ENCODE peak calls at places on chromosomes 11 and 22, in nine cellular contexts. One of them, this sample, is unnamed.

GRCh38 chr11:10379433-10379832 is 74.6 kb downstream of the ADM start:
- DNase-seq in suprapubic skin: no peak
- DNase-seq in body of pancreas: no peak
- DNase-seq in ovary: no peak
- DNase-seq in heart left ventricle: no peak
- DNase-seq in uterus: no peak
- DNase-seq in K562: no peak
- DNase-seq in erythroblast: no peak
- DNase-seq in endothelial cell of umbilical vein: no peak
- DNase-seq in this sample: no peak

GRCh38 chr11:78197816-78198215 is 9.1 kb downstream of the USP35 start:
- DNase-seq in endothelial cell of umbilical vein: no peak
- DNase-seq in erythroblast: no peak
- DNase-seq in body of pancreas: no peak
- DNase-seq in suprapubic skin: no peak
- DNase-seq in ovary: peak; percentile 32
- DNase-seq in heart left ventricle: no peak
- DNase-seq in K562: peak; percentile 37
- DNase-seq in uterus: no peak
- DNase-seq in this sample: no peak

GRCh38 chr11:34204396-34205279 is 99.2 kb downstream of the NAT10 start:
- DNase-seq in suprapubic skin: no peak
- DNase-seq in heart left ventricle: no peak
- DNase-seq in uterus: no peak
- DNase-seq in body of pancreas: no peak
- DNase-seq in ovary: no peak
- DNase-seq in endothelial cell of umbilical vein: no peak
- DNase-seq in erythroblast: no peak
- DNase-seq in K562: no peak
- DNase-seq in this sample: peak; percentile 84

GRCh38 chr11:69054397-69055211 is 5.9 kb downstream of the TPCN2 start:
- DNase-seq in heart left ventricle: peak; percentile 51
- DNase-seq in erythroblast: no peak
- DNase-seq in uterus: no peak
- DNase-seq in ovary: no peak
- DNase-seq in K562: no peak
- DNase-seq in endothelial cell of umbilical vein: no peak
- DNase-seq in suprapubic skin: no peak
- DNase-seq in body of pancreas: no peak
- DNase-seq in this sample: no peak

GRCh38 chr11:445765-446588 is 4.1 kb upstream of the PTDSS2 start:
- DNase-seq in erythroblast: no peak
- DNase-seq in suprapubic skin: no peak
- DNase-seq in ovary: no peak
- DNase-seq in uterus: no peak
- DNase-seq in body of pancreas: no peak
- DNase-seq in K562: no peak
- DNase-seq in heart left ventricle: peak; percentile 56
- DNase-seq in endothelial cell of umbilical vein: no peak
- DNase-seq in this sample: no peak

GRCh38 chr11:117230981-117231636 is 764 bp downstream of the PCSK7 start:
- DNase-seq in endothelial cell of umbilical vein: no peak
- DNase-seq in heart left ventricle: no peak
- DNase-seq in suprapubic skin: peak; percentile 52
- DNase-seq in uterus: no peak
- DNase-seq in erythroblast: peak; percentile 29
- DNase-seq in body of pancreas: no peak
- DNase-seq in ovary: no peak
- DNase-seq in K562: no peak
- DNase-seq in this sample: no peak

GRCh38 chr11:126341760-126342161 is 13.7 kb upstream of the ST3GAL4 start:
- DNase-seq in ovary: peak; percentile 26
- DNase-seq in K562: no peak
- DNase-seq in uterus: no peak
- DNase-seq in erythroblast: peak; percentile 57
- DNase-seq in suprapubic skin: no peak
- DNase-seq in endothelial cell of umbilical vein: peak; percentile 31
- DNase-seq in body of pancreas: no peak
- DNase-seq in heart left ventricle: no peak
- DNase-seq in this sample: peak; percentile 33

GRCh38 chr11:67031791-67032561 is 9.0 kb downstream of the SYT12 start:
- DNase-seq in ovary: no peak
- DNase-seq in suprapubic skin: no peak
- DNase-seq in uterus: no peak
- DNase-seq in erythroblast: no peak
- DNase-seq in endothelial cell of umbilical vein: no peak
- DNase-seq in heart left ventricle: no peak
- DNase-seq in body of pancreas: no peak
- DNase-seq in K562: no peak
- DNase-seq in this sample: no peak

GRCh38 chr11:890794-891600 is 19.6 kb downstream of the CHID1 start:
- DNase-seq in body of pancreas: no peak
- DNase-seq in suprapubic skin: no peak
- DNase-seq in K562: no peak
- DNase-seq in heart left ventricle: no peak
- DNase-seq in erythroblast: no peak
- DNase-seq in endothelial cell of umbilical vein: no peak
- DNase-seq in ovary: no peak
- DNase-seq in uterus: no peak
- DNase-seq in this sample: no peak

DNA sequence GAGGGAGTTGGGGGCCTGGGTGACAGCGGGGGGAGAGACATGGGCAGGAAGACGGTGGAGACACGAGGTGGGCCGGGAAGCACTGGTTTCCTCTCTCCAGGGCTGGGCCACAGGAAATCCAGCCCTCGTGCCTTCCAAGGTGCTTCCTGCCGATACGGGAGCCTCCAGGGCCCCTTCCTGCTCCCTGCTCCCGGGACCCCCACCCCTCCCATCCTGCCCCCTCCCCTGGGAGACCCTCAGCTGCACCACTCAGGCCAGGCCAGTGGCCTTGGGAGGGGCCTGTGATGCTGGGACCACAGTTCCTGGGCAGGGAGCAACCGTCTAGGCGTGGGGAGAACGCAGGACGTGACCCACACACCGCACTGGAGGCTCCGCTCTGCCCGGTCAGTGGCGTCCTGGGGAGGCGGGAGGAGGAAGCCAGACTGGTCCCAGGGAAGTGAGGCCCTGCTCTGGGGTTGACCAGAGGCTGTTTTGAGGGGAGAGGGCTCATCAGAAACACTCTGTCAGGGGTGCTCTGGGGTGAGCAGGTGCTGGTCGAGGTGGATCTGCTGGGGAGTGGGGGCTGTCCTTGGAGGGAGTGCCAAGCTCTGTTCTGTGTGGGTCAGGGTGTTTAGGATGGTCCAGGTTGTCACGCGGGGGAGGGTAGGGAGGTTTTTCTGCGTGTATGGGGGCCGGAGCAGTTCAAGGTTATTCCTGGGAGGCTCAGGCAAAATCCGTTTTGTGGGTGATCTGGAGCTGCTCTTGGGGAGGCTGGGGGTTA is at the start of gene SHANK3:
- DNase-seq in suprapubic skin: no peak
- DNase-seq in body of pancreas: peak; percentile 33
- DNase-seq in uterus: peak; percentile 80
- DNase-seq in erythroblast: no peak
- DNase-seq in endothelial cell of umbilical vein: peak; percentile 92
- DNase-seq in ovary: no peak
- DNase-seq in K562: no peak
- DNase-seq in heart left ventricle: peak; percentile 86
- DNase-seq in this sample: no peak
- TF ChIP-seq POLR2A in suprapubic skin: no peak
- TF ChIP-seq POLR2A in body of pancreas: no peak
- TF ChIP-seq POLR2A in uterus: no peak
- TF ChIP-seq POLR2A in erythroblast: no peak
- TF ChIP-seq POLR2A in endothelial cell of umbilical vein: peak; percentile 96
- TF ChIP-seq POLR2A in ovary: no peak
- TF ChIP-seq POLR2A in K562: no peak
- TF ChIP-seq POLR2A in heart left ventricle: no peak
- TF ChIP-seq POLR2A in this sample: no peak

DNA sequence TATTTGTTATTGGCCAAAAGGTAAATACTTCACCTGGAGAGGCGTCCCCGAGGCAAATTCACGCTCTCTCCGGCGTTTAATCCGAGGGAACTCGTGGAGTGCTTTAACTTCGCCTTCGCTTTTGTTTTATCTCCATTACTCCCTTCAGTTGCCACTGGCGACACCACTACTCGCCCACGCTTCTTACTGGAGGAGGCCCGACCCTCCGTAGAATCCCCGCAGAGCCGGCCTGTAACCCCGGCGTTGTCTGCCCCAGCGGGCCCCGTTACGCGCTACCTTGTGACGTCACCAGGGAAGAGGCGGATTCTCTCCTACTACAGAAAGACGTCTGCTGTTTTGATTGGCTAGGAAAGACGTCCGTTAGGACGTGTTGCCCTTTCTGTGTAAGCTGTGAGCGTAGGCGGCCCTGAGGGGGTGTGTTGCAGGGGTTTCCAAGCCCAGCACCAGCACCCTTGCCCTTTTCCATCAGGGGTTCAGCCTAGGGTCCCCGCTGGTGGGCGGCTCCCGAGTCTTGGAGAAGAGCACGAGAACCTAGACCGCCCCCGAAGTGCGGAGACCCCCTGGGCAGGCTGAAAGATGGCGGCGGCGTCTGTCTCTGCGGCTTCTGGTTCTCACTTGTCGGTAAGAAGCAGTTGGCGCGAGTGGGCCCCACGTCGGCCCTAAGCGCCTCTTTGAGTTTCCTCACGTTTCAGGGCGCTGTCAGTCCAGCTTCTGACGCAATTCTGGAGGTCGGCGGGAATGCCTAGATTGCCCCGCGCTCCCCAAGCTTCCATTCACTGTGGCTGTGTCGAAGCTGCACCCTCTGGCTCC is at the start of gene CEP57:
- DNase-seq in heart left ventricle: peak; percentile 95
- DNase-seq in ovary: peak; percentile 92
- DNase-seq in K562: peak; percentile 87
- DNase-seq in erythroblast: peak; percentile 98
- DNase-seq in endothelial cell of umbilical vein: peak; percentile 97
- DNase-seq in body of pancreas: peak; percentile 95
- DNase-seq in suprapubic skin: peak; percentile 98
- DNase-seq in uterus: peak; percentile 98
- DNase-seq in this sample: peak; percentile 49
- TF ChIP-seq POLR2A in heart left ventricle: no peak
- TF ChIP-seq POLR2A in ovary: peak; percentile 73
- TF ChIP-seq POLR2A in K562: peak; percentile 92
- TF ChIP-seq POLR2A in erythroblast: peak; percentile 95
- TF ChIP-seq POLR2A in endothelial cell of umbilical vein: peak; percentile 79
- TF ChIP-seq POLR2A in body of pancreas: peak; percentile 28
- TF ChIP-seq POLR2A in suprapubic skin: peak; percentile 48
- TF ChIP-seq POLR2A in uterus: peak; percentile 84
- TF ChIP-seq POLR2A in this sample: peak; percentile 24

DNA sequence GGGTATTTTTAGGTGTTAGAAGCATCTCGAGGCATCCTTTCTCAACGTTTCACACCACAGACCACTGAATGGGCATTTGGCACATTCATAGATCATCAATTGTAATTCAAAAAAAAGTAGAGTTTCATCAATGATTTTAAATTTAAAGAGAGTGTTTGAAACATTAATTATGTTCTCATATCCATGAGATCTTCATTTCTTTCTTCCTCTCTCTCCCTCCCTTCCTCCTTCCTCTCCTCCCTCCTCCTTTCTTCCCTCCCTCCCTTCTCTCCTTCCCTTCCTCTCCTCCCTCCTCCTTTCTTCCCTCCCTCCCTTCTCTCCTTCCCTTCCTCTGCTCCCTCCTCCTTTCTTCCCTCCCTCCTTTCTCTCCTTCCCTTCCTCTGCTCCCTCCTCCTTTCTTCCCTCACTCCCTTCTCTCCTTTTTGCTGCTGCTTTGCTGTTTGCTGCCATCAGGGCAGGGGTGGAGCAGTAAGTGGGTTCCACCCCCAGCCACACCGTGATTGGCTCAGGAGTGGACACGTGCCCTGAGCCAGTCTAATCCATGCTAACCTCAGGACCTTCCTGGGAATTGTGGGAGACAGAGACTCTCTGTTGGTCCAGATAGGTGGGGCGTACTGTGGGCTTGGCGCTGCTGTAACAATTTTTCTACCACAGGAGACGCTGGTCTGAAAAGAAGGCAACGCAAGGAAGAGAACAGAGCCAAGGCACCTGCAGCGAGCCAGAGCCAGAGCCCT is 33.8 kb upstream of the APOBEC3A start:
- DNase-seq in suprapubic skin: no peak
- DNase-seq in body of pancreas: peak; percentile 81
- DNase-seq in erythroblast: no peak
- DNase-seq in endothelial cell of umbilical vein: peak; percentile 76
- DNase-seq in ovary: peak; percentile 83
- DNase-seq in K562: peak; percentile 81
- DNase-seq in heart left ventricle: peak; percentile 77
- DNase-seq in uterus: peak; percentile 81
- DNase-seq in this sample: peak; percentile 79
- TF ChIP-seq POLR2A in suprapubic skin: no peak
- TF ChIP-seq POLR2A in body of pancreas: no peak
- TF ChIP-seq POLR2A in erythroblast: no peak
- TF ChIP-seq POLR2A in endothelial cell of umbilical vein: no peak
- TF ChIP-seq POLR2A in ovary: no peak
- TF ChIP-seq POLR2A in K562: no peak
- TF ChIP-seq POLR2A in heart left ventricle: no peak
- TF ChIP-seq POLR2A in uterus: peak; percentile 47
- TF ChIP-seq POLR2A in this sample: peak; percentile 25

GRCh38 chr11:3866206-3866605 is 10.7 kb downstream of the STIM1 start:
- DNase-seq in K562: no peak
- DNase-seq in heart left ventricle: no peak
- DNase-seq in endothelial cell of umbilical vein: no peak
- DNase-seq in ovary: no peak
- DNase-seq in erythroblast: peak; percentile 73
- DNase-seq in suprapubic skin: no peak
- DNase-seq in body of pancreas: no peak
- DNase-seq in uterus: no peak
- DNase-seq in this sample: no peak

GRCh38 chr11:3861698-3862097 is 6.2 kb downstream of the STIM1 start:
- DNase-seq in heart left ventricle: no peak
- DNase-seq in suprapubic skin: no peak
- DNase-seq in uterus: no peak
- DNase-seq in K562: no peak
- DNase-seq in ovary: no peak
- DNase-seq in endothelial cell of umbilical vein: no peak
- DNase-seq in erythroblast: no peak
- DNase-seq in body of pancreas: no peak
- DNase-seq in this sample: no peak

GRCh38 chr11:3865388-3866193 is 10.1 kb downstream of the STIM1 start:
- DNase-seq in uterus: no peak
- DNase-seq in body of pancreas: no peak
- DNase-seq in K562: no peak
- DNase-seq in heart left ventricle: no peak
- DNase-seq in ovary: no peak
- DNase-seq in erythroblast: peak; percentile 67
- DNase-seq in endothelial cell of umbilical vein: peak; percentile 85
- DNase-seq in suprapubic skin: no peak
- DNase-seq in this sample: peak; percentile 37

GRCh38 chr11:3867209-3868071 is 12.0 kb downstream of the STIM1 start:
- DNase-seq in endothelial cell of umbilical vein: peak; percentile 76
- DNase-seq in body of pancreas: peak; percentile 75
- DNase-seq in ovary: no peak
- DNase-seq in uterus: peak; percentile 19
- DNase-seq in K562: peak; percentile 61
- DNase-seq in erythroblast: peak; percentile 89
- DNase-seq in heart left ventricle: no peak
- DNase-seq in suprapubic skin: no peak
- DNase-seq in this sample: no peak

DNA sequence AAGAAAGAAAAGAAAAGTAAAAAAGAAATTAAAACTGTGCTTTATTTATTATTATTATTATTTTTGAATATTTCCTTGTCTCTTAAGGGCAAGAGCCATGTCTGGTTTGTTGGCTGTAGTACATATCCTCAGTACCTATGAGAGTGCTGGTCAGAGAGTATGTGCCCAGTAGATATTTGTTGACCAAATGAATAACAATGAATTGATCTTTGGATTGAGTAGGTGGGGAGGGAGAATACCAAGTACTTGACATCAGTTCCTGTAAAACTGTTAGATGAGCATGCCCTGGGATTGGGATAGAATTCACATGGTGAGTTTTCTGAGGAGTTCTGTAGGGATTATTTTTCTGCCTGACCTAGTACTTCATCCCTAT is 11.4 kb downstream of the STIM1 start:
- DNase-seq in uterus: no peak
- DNase-seq in body of pancreas: no peak
- DNase-seq in suprapubic skin: no peak
- DNase-seq in ovary: no peak
- DNase-seq in endothelial cell of umbilical vein: no peak
- DNase-seq in erythroblast: no peak
- DNase-seq in K562: no peak
- DNase-seq in heart left ventricle: no peak
- DNase-seq in this sample: no peak
- TF ChIP-seq POLR2A in uterus: no peak
- TF ChIP-seq POLR2A in body of pancreas: no peak
- TF ChIP-seq POLR2A in suprapubic skin: no peak
- TF ChIP-seq POLR2A in ovary: no peak
- TF ChIP-seq POLR2A in endothelial cell of umbilical vein: no peak
- TF ChIP-seq POLR2A in erythroblast: no peak
- TF ChIP-seq POLR2A in K562: no peak
- TF ChIP-seq POLR2A in heart left ventricle: no peak
- TF ChIP-seq POLR2A in this sample: no peak